ENCODE peak calls at places on chromosomes 2 and 18, in four cellular contexts. One of them, this sample, is unnamed.

GRCh38 chr2:7992612-7993596 is 689.0 kb upstream of the ID2 start:
- DNase-seq in pancreas: no peak
- DNase-seq in mesothelial cell of epicardium: no peak
- DNase-seq in fibroblast of mammary gland: peak
- DNase-seq in this sample: no peak

GRCh38 chr2:165408191-165408590 is 61.3 kb upstream of the CSRNP3 start:
- DNase-seq in pancreas: no peak
- DNase-seq in fibroblast of mammary gland: no peak
- DNase-seq in mesothelial cell of epicardium: no peak
- DNase-seq in this sample: no peak

GRCh38 chr2:169683054-169683424 is 11.2 kb downstream of the CFAP210 start:
- DNase-seq in mesothelial cell of epicardium: no peak
- DNase-seq in fibroblast of mammary gland: no peak
- DNase-seq in pancreas: no peak
- DNase-seq in this sample: no peak

GRCh38 chr2:160062283-160063005 is at the start of gene PLA2R1:
- DNase-seq in pancreas: peak
- DNase-seq in mesothelial cell of epicardium: peak
- DNase-seq in fibroblast of mammary gland: peak
- DNase-seq in this sample: no peak

GRCh38 chr2:187541086-187542085 is 12.8 kb downstream of the TFPI start:
- DNase-seq in fibroblast of mammary gland: peak
- DNase-seq in pancreas: no peak
- DNase-seq in mesothelial cell of epicardium: no peak
- DNase-seq in this sample: no peak

GRCh38 chr2:10873790-10874437 is 37.8 kb upstream of the KCNF1 start:
- DNase-seq in fibroblast of mammary gland: peak
- DNase-seq in mesothelial cell of epicardium: no peak
- DNase-seq in pancreas: no peak
- DNase-seq in this sample: no peak

GRCh38 chr2:86186431-86186830 is 8.8 kb downstream of the IMMT start:
- DNase-seq in mesothelial cell of epicardium: no peak
- DNase-seq in pancreas: no peak
- DNase-seq in fibroblast of mammary gland: no peak
- DNase-seq in this sample: no peak

GRCh38 chr2:73232471-73233153 is 427 bp downstream of the PRADC1 start:
- DNase-seq in pancreas: peak
- DNase-seq in fibroblast of mammary gland: no peak
- DNase-seq in mesothelial cell of epicardium: no peak
- DNase-seq in this sample: no peak

GRCh38 chr18:28284132-28284531 is 107.2 kb upstream of the CDH2 start:
- DNase-seq in fibroblast of mammary gland: peak
- DNase-seq in mesothelial cell of epicardium: no peak
- DNase-seq in pancreas: no peak
- DNase-seq in this sample: no peak

GRCh38 chr2:85062565-85062964 is 70.6 kb upstream of the TCF7L1 start:
- DNase-seq in fibroblast of mammary gland: peak
- DNase-seq in mesothelial cell of epicardium: no peak
- DNase-seq in pancreas: no peak
- DNase-seq in this sample: no peak

GRCh38 chr2:105843797-105844374 is 99.2 kb downstream of the NCK2 start:
- DNase-seq in fibroblast of mammary gland: no peak
- DNase-seq in pancreas: no peak
- DNase-seq in mesothelial cell of epicardium: no peak
- DNase-seq in this sample: no peak

GRCh38 chr2:236873666-236874065 is 212.0 kb upstream of the COPS8 start:
- DNase-seq in fibroblast of mammary gland: peak
- DNase-seq in pancreas: no peak
- DNase-seq in mesothelial cell of epicardium: no peak
- DNase-seq in this sample: no peak

GRCh38 chr2:140353541-140353940 is 1573.4 kb upstream of the NXPH2 start:
- DNase-seq in fibroblast of mammary gland: peak
- DNase-seq in mesothelial cell of epicardium: no peak
- DNase-seq in pancreas: no peak
- DNase-seq in this sample: no peak

GRCh38 chr2:155842103-155842502 is 490.4 kb downstream of the NR4A2 start:
- DNase-seq in fibroblast of mammary gland: no peak
- DNase-seq in pancreas: no peak
- DNase-seq in mesothelial cell of epicardium: no peak
- DNase-seq in this sample: no peak

GRCh38 chr18:76433788-76434187 is 61.3 kb downstream of the ZNF516 start:
- DNase-seq in mesothelial cell of epicardium: no peak
- DNase-seq in pancreas: no peak
- DNase-seq in fibroblast of mammary gland: no peak
- DNase-seq in this sample: no peak

GRCh38 chr2:20568501-20569463 is 82.1 kb downstream of the HS1BP3 start:
- DNase-seq in fibroblast of mammary gland: peak
- DNase-seq in pancreas: no peak
- DNase-seq in mesothelial cell of epicardium: no peak
- DNase-seq in this sample: no peak

GRCh38 chr18:3015203-3015590 is 2.3 kb upstream of the LPIN2 start:
- DNase-seq in mesothelial cell of epicardium: no peak
- DNase-seq in fibroblast of mammary gland: peak
- DNase-seq in pancreas: no peak
- DNase-seq in this sample: no peak

GRCh38 chr2:230472619-230473018 is 56.6 kb downstream of the SP100 start:
- DNase-seq in mesothelial cell of epicardium: no peak
- DNase-seq in pancreas: no peak
- DNase-seq in fibroblast of mammary gland: peak
- DNase-seq in this sample: no peak

GRCh38 chr2:177291701-177292100 is 27.2 kb upstream of the NFE2L2 start:
- DNase-seq in pancreas: no peak
- DNase-seq in mesothelial cell of epicardium: no peak
- DNase-seq in fibroblast of mammary gland: no peak
- DNase-seq in this sample: no peak

GRCh38 chr18:76005632-76006031 is 489.4 kb downstream of the ZNF516 start:
- DNase-seq in fibroblast of mammary gland: no peak
- DNase-seq in pancreas: peak
- DNase-seq in mesothelial cell of epicardium: no peak
- DNase-seq in this sample: no peak

GRCh38 chr2:159095813-159096212 is 127.4 kb downstream of the TANC1 start:
- DNase-seq in pancreas: no peak
- DNase-seq in mesothelial cell of epicardium: no peak
- DNase-seq in fibroblast of mammary gland: no peak
- DNase-seq in this sample: no peak

GRCh38 chr2:61090386-61090921 is 24.8 kb downstream of the SANBR start:
- DNase-seq in mesothelial cell of epicardium: no peak
- DNase-seq in pancreas: no peak
- DNase-seq in fibroblast of mammary gland: no peak
- DNase-seq in this sample: no peak

GRCh38 chr2:98935111-98935770 is 784 bp downstream of the CRACDL start:
- DNase-seq in pancreas: no peak
- DNase-seq in mesothelial cell of epicardium: no peak
- DNase-seq in fibroblast of mammary gland: no peak
- DNase-seq in this sample: no peak

GRCh38 chr2:85019121-85019520 is 48.2 kb downstream of the KCMF1 start:
- DNase-seq in mesothelial cell of epicardium: no peak
- DNase-seq in pancreas: no peak
- DNase-seq in fibroblast of mammary gland: no peak
- DNase-seq in this sample: no peak

GRCh38 chr2:120208381-120209353 is 14.5 kb downstream of the TMEM185B start:
- DNase-seq in fibroblast of mammary gland: no peak
- DNase-seq in pancreas: no peak
- DNase-seq in mesothelial cell of epicardium: no peak
- DNase-seq in this sample: no peak

GRCh38 chr2:98702127-98702802 is 28.7 kb downstream of the MGAT4A start:
- DNase-seq in mesothelial cell of epicardium: no peak
- DNase-seq in pancreas: peak
- DNase-seq in fibroblast of mammary gland: no peak
- DNase-seq in this sample: no peak

GRCh38 chr2:26696352-26696816 is 3.9 kb downstream of the KCNK3 start:
- DNase-seq in fibroblast of mammary gland: peak
- DNase-seq in pancreas: peak
- DNase-seq in mesothelial cell of epicardium: no peak
- DNase-seq in this sample: no peak

GRCh38 chr2:38743672-38744398 is 7.3 kb downstream of the SRSF7 start:
- DNase-seq in fibroblast of mammary gland: no peak
- DNase-seq in mesothelial cell of epicardium: no peak
- DNase-seq in pancreas: no peak
- DNase-seq in this sample: no peak

GRCh38 chr18:27996792-27997191 is 180.1 kb downstream of the CDH2 start:
- DNase-seq in fibroblast of mammary gland: peak
- DNase-seq in mesothelial cell of epicardium: no peak
- DNase-seq in pancreas: no peak
- DNase-seq in this sample: no peak

GRCh38 chr18:5894215-5894612 is 1.1 kb downstream of the TMEM200C start:
- DNase-seq in pancreas: no peak
- DNase-seq in mesothelial cell of epicardium: no peak
- DNase-seq in fibroblast of mammary gland: no peak
- DNase-seq in this sample: no peak

GRCh38 chr18:11309172-11309571 is 159.8 kb upstream of the PIEZO2 start:
- DNase-seq in mesothelial cell of epicardium: no peak
- DNase-seq in fibroblast of mammary gland: peak
- DNase-seq in pancreas: no peak
- DNase-seq in this sample: no peak

GRCh38 chr2:237670641-237671040 is 43.3 kb downstream of the LRRFIP1 start:
- DNase-seq in mesothelial cell of epicardium: no peak
- DNase-seq in pancreas: no peak
- DNase-seq in fibroblast of mammary gland: peak
- DNase-seq in this sample: no peak

GRCh38 chr2:223712642-223713041 is 110.5 kb upstream of the SCG2 start:
- DNase-seq in fibroblast of mammary gland: no peak
- DNase-seq in mesothelial cell of epicardium: no peak
- DNase-seq in pancreas: no peak
- DNase-seq in this sample: no peak

GRCh38 chr2:127541849-127542630 is 6.6 kb downstream of the MYO7B start:
- DNase-seq in mesothelial cell of epicardium: no peak
- DNase-seq in fibroblast of mammary gland: peak
- DNase-seq in pancreas: no peak
- DNase-seq in this sample: no peak

GRCh38 chr2:163667064-163667887 is 68.5 kb downstream of the FIGN start:
- DNase-seq in mesothelial cell of epicardium: no peak
- DNase-seq in pancreas: no peak
- DNase-seq in fibroblast of mammary gland: peak
- DNase-seq in this sample: no peak

GRCh38 chr18:12779456-12779855 is 76.6 kb downstream of the PSMG2 start:
- DNase-seq in mesothelial cell of epicardium: no peak
- DNase-seq in fibroblast of mammary gland: no peak
- DNase-seq in pancreas: no peak
- DNase-seq in this sample: no peak

GRCh38 chr2:19158211-19158610 is 200.2 kb downstream of the OSR1 start:
- DNase-seq in pancreas: no peak
- DNase-seq in mesothelial cell of epicardium: no peak
- DNase-seq in fibroblast of mammary gland: no peak
- DNase-seq in this sample: no peak
- TF ChIP-seq CTCF in pancreas: no peak
- TF ChIP-seq CTCF in mesothelial cell of epicardium: no peak
- TF ChIP-seq CTCF in fibroblast of mammary gland: no peak
- TF ChIP-seq CTCF in this sample: no peak

GRCh38 chr2:208020253-208020652 is 5.1 kb downstream of the PLEKHM3 start:
- DNase-seq in fibroblast of mammary gland: no peak
- DNase-seq in pancreas: no peak
- DNase-seq in mesothelial cell of epicardium: no peak
- DNase-seq in this sample: no peak

GRCh38 chr2:208025814-208026184 is 472 bp upstream of the PLEKHM3 start:
- DNase-seq in fibroblast of mammary gland: no peak
- DNase-seq in pancreas: no peak
- DNase-seq in mesothelial cell of epicardium: no peak
- DNase-seq in this sample: no peak

DNA sequence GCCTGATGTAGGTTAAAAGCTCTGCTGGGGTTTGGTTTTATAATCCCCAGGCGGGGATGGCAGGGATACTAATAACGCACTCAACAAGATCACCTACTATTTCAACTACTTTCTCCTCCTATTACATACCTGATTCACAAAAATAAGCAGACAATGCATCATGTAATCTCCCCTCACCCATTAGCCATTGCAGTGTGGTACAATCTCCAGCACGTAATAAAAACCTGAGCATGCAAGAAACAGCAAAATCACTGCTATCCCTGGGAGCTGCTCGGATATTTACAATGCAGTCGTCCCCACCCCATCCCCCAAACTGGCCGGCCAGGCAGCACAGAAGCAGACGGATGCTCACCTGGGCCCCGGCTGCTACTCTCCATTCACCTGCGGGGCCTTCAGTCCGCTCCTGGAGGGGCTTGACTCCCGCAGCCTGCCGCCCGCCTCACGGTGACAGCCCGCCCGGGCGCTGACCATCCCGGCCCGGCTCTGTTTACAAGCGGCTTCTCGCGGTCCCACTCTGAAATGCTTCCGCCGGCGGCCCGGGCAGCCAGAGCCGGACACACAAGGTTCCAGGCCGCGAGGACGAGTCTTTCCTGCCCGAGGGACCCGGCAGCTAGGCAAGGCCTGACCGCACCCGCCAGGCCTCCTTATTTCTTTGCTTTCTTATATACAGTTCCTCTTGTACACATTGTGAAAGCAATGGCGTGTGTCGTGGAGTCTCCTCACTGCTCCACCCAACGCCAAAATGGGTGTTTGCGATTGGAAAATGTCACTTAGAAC is at the start of gene PLEKHM3:
- DNase-seq in fibroblast of mammary gland: peak
- DNase-seq in mesothelial cell of epicardium: peak
- DNase-seq in pancreas: peak
- DNase-seq in this sample: peak
- TF ChIP-seq CTCF in fibroblast of mammary gland: no peak
- TF ChIP-seq CTCF in mesothelial cell of epicardium: no peak
- TF ChIP-seq CTCF in pancreas: no peak
- TF ChIP-seq CTCF in this sample: no peak

GRCh38 chr2:180359522-180360282 is 352.6 kb upstream of the CWC22 start:
- DNase-seq in mesothelial cell of epicardium: no peak
- DNase-seq in pancreas: no peak
- DNase-seq in fibroblast of mammary gland: peak
- DNase-seq in this sample: no peak
- TF ChIP-seq CTCF in mesothelial cell of epicardium: no peak
- TF ChIP-seq CTCF in pancreas: no peak
- TF ChIP-seq CTCF in fibroblast of mammary gland: peak
- TF ChIP-seq CTCF in this sample: no peak

GRCh38 chr2:136796339-136796738 is 31.0 kb downstream of the THSD7B start:
- DNase-seq in mesothelial cell of epicardium: no peak
- DNase-seq in pancreas: no peak
- DNase-seq in fibroblast of mammary gland: no peak
- DNase-seq in this sample: no peak
- TF ChIP-seq CTCF in mesothelial cell of epicardium: no peak
- TF ChIP-seq CTCF in pancreas: no peak
- TF ChIP-seq CTCF in fibroblast of mammary gland: no peak
- TF ChIP-seq CTCF in this sample: no peak

DNA sequence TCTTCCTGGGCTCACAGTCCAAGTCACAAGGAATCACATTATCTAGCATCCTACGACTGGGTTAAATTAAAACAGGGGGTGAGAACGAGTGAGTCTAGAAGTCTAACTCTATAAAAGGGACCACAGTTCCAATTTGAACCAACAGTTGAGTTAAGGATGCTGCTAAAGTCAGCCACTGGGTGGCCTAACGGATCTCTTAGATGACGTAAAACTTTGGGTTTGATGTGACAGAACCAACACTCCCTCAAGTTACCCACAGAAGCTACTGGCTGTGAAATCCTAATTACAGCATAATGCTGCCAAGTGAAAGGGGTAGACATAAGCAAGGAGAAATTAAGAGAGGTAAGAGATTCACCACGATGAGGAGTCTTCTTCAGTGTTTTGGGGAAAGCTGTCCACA is 32.7 kb upstream of the RUFY4 start:
- DNase-seq in pancreas: no peak
- DNase-seq in fibroblast of mammary gland: no peak
- DNase-seq in mesothelial cell of epicardium: no peak
- DNase-seq in this sample: no peak
- TF ChIP-seq CTCF in pancreas: no peak
- TF ChIP-seq CTCF in fibroblast of mammary gland: no peak
- TF ChIP-seq CTCF in mesothelial cell of epicardium: no peak
- TF ChIP-seq CTCF in this sample: no peak

GRCh38 chr18:45722899-45723298 is 1.1 kb upstream of the SLC14A1 start:
- DNase-seq in pancreas: peak
- DNase-seq in mesothelial cell of epicardium: peak
- DNase-seq in fibroblast of mammary gland: peak
- DNase-seq in this sample: peak
- TF ChIP-seq CTCF in pancreas: peak
- TF ChIP-seq CTCF in mesothelial cell of epicardium: peak
- TF ChIP-seq CTCF in fibroblast of mammary gland: peak
- TF ChIP-seq CTCF in this sample: no peak

This sample was measured in activated B cell treated with CpG ODN at 0.5 μM for 24 hours.